ENCODE peak calls at places on chromosomes 11 and 22, in seven cellular contexts. U is NCI-H146, B is psoas muscle, A is EH, Q is HCT116, S is B cell, Y is AG08395. T is an unnamed sample.

GRCh38 chr22:31818481-31819392 is 64.9 kb downstream of the DEPDC5 start:
- DNase-seq in U (no peak), B (no peak), A (peak), Q (no peak), S (no peak), Y (peak), T (no peak)

GRCh38 chr11:93652161-93652597 is 9.3 kb upstream of the CEP295 start:
- DNase-seq in U (peak), B (no peak), A (peak), Q (no peak), S (no peak), Y (peak), T (peak)

GRCh38 chr11:71070490-71071455 is 181.6 kb downstream of the SHANK2 start:
- DNase-seq in U (no peak), B (no peak), A (no peak), Q (no peak), S (no peak), Y (no peak), T (no peak)

GRCh38 chr11:130118636-130119387 is 40.8 kb upstream of the ST14 start:
- DNase-seq in U (no peak), B (no peak), A (no peak), Q (no peak), S (peak), Y (no peak), T (no peak)

GRCh38 chr22:40708177-40708576 is 28.9 kb downstream of the MCHR1 start:
- DNase-seq in U (no peak), B (no peak), A (no peak), Q (no peak), S (no peak), Y (no peak), T (no peak)

GRCh38 chr22:38760477-38761201 is 4.8 kb upstream of the SUN2 start:
- DNase-seq in U (peak), B (peak), A (peak), Q (no peak), S (no peak), Y (no peak), T (no peak)

GRCh38 chr11:56659755-56660154 is 3.7 kb upstream of the OR5AR1 start:
- DNase-seq in U (no peak), B (no peak), A (no peak), Q (no peak), S (no peak), Y (no peak), T (no peak)

GRCh38 chr11:34641981-34642380 is 21.1 kb downstream of the EHF start:
- DNase-seq in U (peak), B (no peak), A (no peak), Q (no peak), S (no peak), Y (no peak), T (no peak)

GRCh38 chr22:23862103-23862502 is 4.4 kb downstream of the SLC2A11 start:
- DNase-seq in U (peak), B (no peak), A (peak), Q (peak), S (no peak), Y (peak), T (peak)

GRCh38 chr11:83023410-83023809 is 48.3 kb downstream of the RAB30 start:
- DNase-seq in U (no peak), B (no peak), A (no peak), Q (no peak), S (no peak), Y (no peak), T (no peak)

GRCh38 chr11:34585870-34586654 is 34.8 kb upstream of the EHF start:
- DNase-seq in U (peak), B (no peak), A (peak), Q (peak), S (peak), Y (peak), T (peak)

GRCh38 chr11:68498313-68498712 is 37.8 kb downstream of the PPP6R3 start:
- DNase-seq in U (no peak), B (no peak), A (no peak), Q (no peak), S (no peak), Y (no peak), T (no peak)

GRCh38 chr11:2527621-2528291 is 82.9 kb downstream of the KCNQ1 start:
- DNase-seq in U (no peak), B (peak), A (no peak), Q (no peak), S (no peak), Y (no peak), T (no peak)

GRCh38 chr22:44328326-44328725 is 15.6 kb upstream of the SHISAL1 start:
- DNase-seq in U (no peak), B (no peak), A (no peak), Q (no peak), S (no peak), Y (no peak), T (no peak)

GRCh38 chr11:93718057-93718563 is 23.2 kb downstream of the TAF1D start:
- DNase-seq in U (no peak), B (no peak), A (no peak), Q (no peak), S (peak), Y (no peak), T (peak)

GRCh38 chr11:76783294-76783900 is at the start of gene TSKU:
- DNase-seq in U (peak), B (no peak), A (peak), Q (no peak), S (peak), Y (no peak), T (no peak)

GRCh38 chr11:108008656-108009496 is at the start of gene CUL5:
- DNase-seq in U (peak), B (peak), A (peak), Q (peak), S (peak), Y (peak), T (peak)

GRCh38 chr11:17604913-17605230 is 57.8 kb downstream of the OTOG start:
- DNase-seq in U (no peak), B (peak), A (no peak), Q (no peak), S (no peak), Y (no peak), T (no peak)